ENCODE peak calls at places on chromosomes 5 and 9, in four cellular contexts. Q, J, D and I are unnamed samples.
A peak's percentile ranks its signal among the peaks of the same experiment; 100 is the strongest.

GRCh38 chr9:125513634-125514413 is 193.2 kb downstream of the MAPKAP1 start:
- DNase-seq in Q (peak; percentile 46), J (no peak), D (no peak), I (peak; percentile 34)

GRCh38 chr9:112174223-112174964 is 703 bp downstream of the SUSD1 start:
- DNase-seq in Q (peak; percentile 76), J (peak; percentile 58), D (peak; percentile 43), I (peak; percentile 87)

GRCh38 chr5:74798977-74799911 is 32.2 kb downstream of the NSA2 start:
- DNase-seq in Q (no peak), J (no peak), D (no peak), I (no peak)

GRCh38 chr5:83029912-83030311 is 47.3 kb downstream of the TMEM167A start:
- DNase-seq in Q (no peak), J (no peak), D (no peak), I (no peak)

GRCh38 chr5:112742424-112742823 is 4.7 kb downstream of the APC start:
- DNase-seq in Q (no peak), J (no peak), D (no peak), I (no peak)

GRCh38 chr5:142315231-142315900 is 9.5 kb downstream of the SPRY4 start:
- DNase-seq in Q (no peak), J (no peak), D (no peak), I (no peak)

GRCh38 chr9:92887880-92888338 is 10.1 kb upstream of the ZNF484 start:
- DNase-seq in Q (no peak), J (no peak), D (no peak), I (no peak)

GRCh38 chr9:134618823-134619454 is 22.7 kb upstream of the COL5A1 start:
- DNase-seq in Q (no peak), J (no peak), D (no peak), I (no peak)